ENCODE peak calls at places on chromosomes 13 and 19, in seven cellular contexts. E, I, D, G, L, Y and M are unnamed samples.

GRCh38 chr13:33169273-33169980 is 116.1 kb downstream of the STARD13 start:
- DNase-seq in E (no peak), I (no peak), D (no peak), G (peak), L (no peak), Y (no peak), M (peak)

GRCh38 chr19:38224014-38224862 is at the start of gene DPF1:
- DNase-seq in E (peak), I (peak), D (no peak), G (peak), L (no peak), Y (no peak), M (peak)

GRCh38 chr19:55487884-55488687 is at the start of gene SSC5D:
- DNase-seq in E (no peak), I (no peak), D (no peak), G (peak), L (no peak), Y (no peak), M (peak)

GRCh38 chr19:1987197-1988187 is 28.0 kb downstream of the BTBD2 start:
- DNase-seq in E (no peak), I (no peak), D (no peak), G (peak), L (no peak), Y (no peak), M (peak)

GRCh38 chr13:45219938-45220375 is 19.1 kb upstream of the KCTD4 start:
- DNase-seq in E (no peak), I (no peak), D (no peak), G (peak), L (peak), Y (no peak), M (peak)

GRCh38 chr19:29777916-29778315 is 33.9 kb upstream of the CCNE1 start:
- DNase-seq in E (no peak), I (no peak), D (no peak), G (no peak), L (no peak), Y (no peak), M (no peak)

GRCh38 chr19:4801085-4801619 is 9.6 kb downstream of the FEM1A start:
- DNase-seq in E (no peak), I (no peak), D (no peak), G (no peak), L (no peak), Y (no peak), M (no peak)

GRCh38 chr19:14722127-14722526 is 32.3 kb downstream of the ZNF333 start:
- DNase-seq in E (no peak), I (no peak), D (no peak), G (no peak), L (no peak), Y (no peak), M (no peak)

GRCh38 chr19:55341191-55342043 is 1.7 kb downstream of the KMT5C start:
- DNase-seq in E (peak), I (peak), D (peak), G (peak), L (no peak), Y (peak), M (peak)

GRCh38 chr13:97422118-97423054 is 11.6 kb upstream of the RAP2A start:
- DNase-seq in E (no peak), I (no peak), D (no peak), G (peak), L (no peak), Y (no peak), M (no peak)

GRCh38 chr13:114068723-114069322 is 63.6 kb downstream of the RASA3 start:
- DNase-seq in E (no peak), I (no peak), D (no peak), G (peak), L (no peak), Y (peak), M (peak)

GRCh38 chr19:40154121-40154680 is 37.0 kb upstream of the MAP3K10 start:
- DNase-seq in E (no peak), I (no peak), D (no peak), G (no peak), L (no peak), Y (peak), M (no peak)

GRCh38 chr13:82571653-82572052 is 1310.6 kb downstream of the SLITRK1 start:
- DNase-seq in E (no peak), I (no peak), D (no peak), G (no peak), L (no peak), Y (no peak), M (no peak)

GRCh38 chr13:49443327-49443688 is 556 bp downstream of the CAB39L start:
- DNase-seq in E (no peak), I (peak), D (no peak), G (peak), L (no peak), Y (no peak), M (peak)

GRCh38 chr19:13024958-13025653 is 29.8 kb downstream of the NFIX start:
- DNase-seq in E (peak), I (no peak), D (peak), G (no peak), L (no peak), Y (peak), M (no peak)

GRCh38 chr13:113083402-113084061 is 22.1 kb upstream of the F7 start:
- DNase-seq in E (peak), I (no peak), D (peak), G (peak), L (peak), Y (peak), M (no peak)

GRCh38 chr13:30832845-30833332 is 73.2 kb upstream of the MEDAG start:
- DNase-seq in E (peak), I (no peak), D (peak), G (no peak), L (no peak), Y (peak), M (peak)

GRCh38 chr13:44040070-44040753 is 160.5 kb downstream of the LACC1 start:
- DNase-seq in E (no peak), I (no peak), D (no peak), G (peak), L (no peak), Y (no peak), M (peak)

GRCh38 chr19:40589723-40590429 is 11.3 kb upstream of the LTBP4 start:
- DNase-seq in E (no peak), I (no peak), D (no peak), G (no peak), L (no peak), Y (no peak), M (no peak)

GRCh38 chr19:53332484-53332883 is 1.1 kb upstream of the ZNF845 start:
- DNase-seq in E (no peak), I (no peak), D (no peak), G (no peak), L (no peak), Y (no peak), M (no peak)

GRCh38 chr13:113350065-113350937 is 13.6 kb downstream of the GRTP1 start:
- DNase-seq in E (no peak), I (peak), D (peak), G (no peak), L (no peak), Y (no peak), M (no peak)

GRCh38 chr19:47274891-47275865 is 493 bp downstream of the INAFM1 start:
- DNase-seq in E (peak), I (no peak), D (peak), G (peak), L (no peak), Y (no peak), M (peak)

GRCh38 chr19:11597202-11598102 is at the start of gene ZNF627:
- DNase-seq in E (peak), I (peak), D (peak), G (peak), L (peak), Y (peak), M (peak)
- TF ChIP-seq CTCF in E (no peak), I (no peak), D (peak), G (peak), L (no peak), Y (peak), M (no peak)

DNA sequence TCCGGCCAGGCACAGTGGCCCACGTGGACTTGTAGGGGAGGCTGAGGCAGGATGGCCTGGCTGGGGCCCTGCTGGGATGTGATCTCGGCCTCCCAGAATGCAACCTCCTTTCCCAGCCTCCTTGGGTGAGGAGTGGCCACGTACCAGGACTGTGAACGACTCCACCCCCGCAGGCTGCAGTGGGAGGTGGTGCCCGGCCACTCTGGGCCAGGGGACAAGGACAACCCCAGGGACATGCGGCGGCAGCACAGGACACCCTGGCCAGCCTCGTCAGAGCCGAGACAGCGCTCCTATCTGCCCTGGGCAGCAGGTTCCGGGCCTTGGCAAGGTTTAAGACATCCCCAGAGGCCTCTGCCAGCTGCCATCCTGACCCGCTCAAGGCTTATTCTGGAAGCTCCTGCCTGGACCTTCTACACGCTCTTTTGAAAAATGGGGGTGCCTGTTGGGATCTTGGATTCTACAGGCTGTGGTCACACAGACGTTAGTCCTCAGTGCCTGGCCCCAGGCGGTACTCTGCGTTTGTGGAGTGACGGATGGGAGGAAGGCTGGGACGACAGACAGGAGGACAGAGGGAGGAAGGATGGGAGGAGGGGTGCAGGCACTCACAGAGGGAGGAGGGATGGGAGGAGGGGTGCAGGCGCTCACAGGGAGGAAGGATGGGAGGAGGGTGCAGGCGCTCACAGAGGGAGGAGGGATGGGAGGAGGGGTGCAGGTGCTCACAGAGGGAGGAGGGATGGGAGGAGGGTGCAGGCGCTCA is 19.9 kb upstream of the CACTIN start:
- DNase-seq in E (no peak), I (no peak), D (no peak), G (no peak), L (no peak), Y (no peak), M (no peak)
- TF ChIP-seq CTCF in E (no peak), I (no peak), D (no peak), G (no peak), L (no peak), Y (no peak), M (no peak)

GRCh38 chr19:18521692-18522123 is at the start of gene ELL:
- DNase-seq in E (no peak), I (no peak), D (no peak), G (no peak), L (no peak), Y (no peak), M (no peak)
- TF ChIP-seq CTCF in E (no peak), I (no peak), D (no peak), G (no peak), L (no peak), Y (no peak), M (no peak)

GRCh38 chr19:18488838-18489626 is 32.8 kb downstream of the ELL start:
- DNase-seq in E (no peak), I (peak), D (no peak), G (no peak), L (no peak), Y (no peak), M (no peak)
- TF ChIP-seq CTCF in E (peak), I (peak), D (peak), G (peak), L (peak), Y (peak), M (peak)

GRCh38 chr13:62094937-62095336 is 679.3 kb upstream of the PCDH20 start:
- DNase-seq in E (no peak), I (no peak), D (no peak), G (no peak), L (no peak), Y (no peak), M (no peak)

GRCh38 chr13:62092949-62093348 is 677.3 kb upstream of the PCDH20 start:
- DNase-seq in E (no peak), I (no peak), D (no peak), G (no peak), L (no peak), Y (no peak), M (no peak)

GRCh38 chr13:62092536-62092935 is 676.9 kb upstream of the PCDH20 start:
- DNase-seq in E (no peak), I (no peak), D (no peak), G (no peak), L (no peak), Y (no peak), M (no peak)

GRCh38 chr13:62096652-62097051 is 681.0 kb upstream of the PCDH20 start:
- DNase-seq in E (no peak), I (no peak), D (no peak), G (no peak), L (no peak), Y (no peak), M (no peak)

DNA sequence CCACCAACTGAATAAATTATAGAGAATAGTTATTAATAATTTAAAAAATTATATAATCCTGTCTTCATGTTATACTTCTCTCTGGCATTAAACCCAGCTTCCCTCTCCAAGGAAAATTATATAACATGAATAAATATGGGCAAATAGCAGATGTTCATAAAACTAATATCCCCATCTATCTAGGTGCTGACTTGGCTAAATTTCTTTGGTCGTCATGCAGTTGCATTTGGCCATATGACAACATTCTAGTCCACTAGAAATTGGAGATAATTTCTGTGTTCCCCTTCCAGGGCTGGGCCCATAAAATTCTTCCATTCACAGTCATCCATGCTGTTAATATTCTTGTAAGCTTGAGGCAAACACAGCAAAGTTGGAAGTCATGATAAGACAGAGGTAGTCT is 678.3 kb upstream of the PCDH20 start:
- DNase-seq in E (no peak), I (no peak), D (no peak), G (no peak), L (no peak), Y (no peak), M (no peak)
- TF ChIP-seq CTCF in E (no peak), I (no peak), D (no peak), G (no peak), L (no peak), Y (no peak), M (no peak)

GRCh38 chr19:7868671-7869452 is 5.3 kb downstream of the PRR36 start:
- DNase-seq in E (peak), I (peak), D (peak), G (peak), L (no peak), Y (peak), M (peak)

GRCh38 chr19:7869910-7870511 is 4.2 kb downstream of the PRR36 start:
- DNase-seq in E (peak), I (peak), D (peak), G (peak), L (no peak), Y (peak), M (peak)

GRCh38 chr19:7868326-7868670 is 5.9 kb downstream of the PRR36 start:
- DNase-seq in E (no peak), I (no peak), D (no peak), G (peak), L (no peak), Y (no peak), M (no peak)

GRCh38 chr19:7870571-7871279 is 3.5 kb downstream of the PRR36 start:
- DNase-seq in E (peak), I (peak), D (no peak), G (peak), L (peak), Y (peak), M (peak)

DNA sequence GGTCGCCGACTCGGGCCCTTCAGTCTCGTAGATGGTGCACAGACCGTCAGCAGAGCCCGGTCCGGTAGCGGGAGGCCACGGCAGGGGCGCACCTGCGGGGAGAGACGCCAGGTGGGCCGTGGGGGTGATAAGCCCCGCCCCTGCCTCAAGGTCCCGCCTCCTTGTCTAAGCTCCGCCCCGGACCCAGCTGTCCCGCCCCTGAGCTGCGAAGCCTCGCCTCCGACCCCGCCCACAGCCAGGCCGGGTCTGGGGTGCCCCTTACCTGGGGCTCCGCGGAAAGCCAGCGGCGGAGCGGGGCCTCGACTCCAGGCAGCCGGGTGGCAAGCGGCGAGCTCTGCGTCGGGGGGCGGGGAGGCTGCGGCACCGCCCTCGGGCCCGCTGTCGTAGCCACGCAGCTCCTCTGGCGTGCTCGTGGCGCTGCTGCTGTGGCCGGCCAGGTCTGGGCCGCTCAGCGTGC is 4.7 kb downstream of the PRR36 start:
- DNase-seq in E (peak), I (peak), D (peak), G (no peak), L (no peak), Y (peak), M (peak)
- TF ChIP-seq CTCF in E (no peak), I (peak), D (no peak), G (no peak), L (peak), Y (no peak), M (no peak)

GRCh38 chr19:50518091-50519005 is 4.6 kb upstream of the ASPDH start:
- DNase-seq in E (no peak), I (no peak), D (peak), G (no peak), L (no peak), Y (no peak), M (no peak)
- TF ChIP-seq CTCF in E (no peak), I (peak), D (peak), G (no peak), L (no peak), Y (no peak), M (peak)

DNA sequence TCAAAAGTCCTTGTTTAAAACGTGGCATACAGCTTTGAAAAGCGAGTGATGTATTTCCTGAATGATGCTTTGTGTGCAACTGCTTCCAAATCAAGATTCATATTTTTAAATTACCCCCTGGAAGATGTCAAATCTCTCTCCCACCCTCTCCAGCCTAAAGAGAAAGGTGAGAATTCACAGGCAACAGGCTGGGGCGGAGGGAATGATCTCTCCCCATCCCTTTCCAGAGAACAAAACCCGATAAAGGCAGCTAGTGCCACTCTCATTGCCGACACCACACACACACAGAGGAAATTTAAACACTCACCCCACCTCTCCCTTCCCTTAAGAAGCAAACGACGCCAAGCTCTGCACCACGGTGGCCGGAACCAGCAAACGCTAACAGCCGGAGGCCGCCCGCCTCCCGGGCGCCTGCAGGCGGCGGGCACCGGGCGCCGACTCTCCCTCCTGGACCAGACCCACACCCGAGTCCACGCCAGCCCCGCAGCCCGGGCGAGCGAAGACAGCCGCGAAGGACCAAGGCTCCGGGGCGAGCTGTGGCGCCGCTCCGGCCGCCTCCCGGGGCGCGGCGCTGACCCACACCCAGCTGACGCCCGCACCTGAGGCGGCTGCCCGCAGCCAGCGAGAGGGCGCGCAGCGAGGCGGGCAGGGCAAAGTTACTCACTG is 485 bp downstream of the LNX2 start:
- DNase-seq in E (peak), I (peak), D (peak), G (peak), L (no peak), Y (no peak), M (peak)
- TF ChIP-seq CTCF in E (peak), I (peak), D (peak), G (no peak), L (no peak), Y (peak), M (no peak)

DNA sequence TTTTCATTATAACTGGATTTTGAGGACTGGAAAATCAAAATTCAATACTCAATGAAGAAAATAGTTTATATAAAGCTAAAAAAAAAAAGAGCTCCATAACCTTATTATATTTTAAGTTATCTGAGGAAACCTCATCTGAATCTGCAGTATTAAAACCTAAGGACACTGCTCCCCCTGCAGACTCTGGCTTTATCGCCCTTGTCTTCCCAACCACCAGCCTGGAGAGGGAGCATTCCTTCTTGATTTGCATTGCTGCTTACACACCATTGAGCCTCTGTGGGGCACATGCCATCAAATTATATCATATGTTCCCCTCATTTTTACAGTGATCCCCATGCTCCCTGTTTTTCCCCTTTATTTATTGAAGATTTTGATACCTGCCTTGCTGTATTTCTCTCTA is 871.4 kb upstream of the GPC6 start:
- DNase-seq in E (no peak), I (peak), D (no peak), G (peak), L (no peak), Y (no peak), M (peak)
- TF ChIP-seq CTCF in E (no peak), I (no peak), D (no peak), G (peak), L (peak), Y (peak), M (peak)

GRCh38 chr13:38355595-38356120 is 6.0 kb downstream of the UFM1 start:
- DNase-seq in E (no peak), I (no peak), D (no peak), G (no peak), L (no peak), Y (no peak), M (no peak)

GRCh38 chr13:38346764-38347163 is 2.9 kb upstream of the UFM1 start:
- DNase-seq in E (no peak), I (no peak), D (no peak), G (no peak), L (no peak), Y (no peak), M (no peak)

GRCh38 chr13:38348890-38349289 is 761 bp upstream of the UFM1 start:
- DNase-seq in E (no peak), I (no peak), D (no peak), G (peak), L (no peak), Y (no peak), M (peak)

GRCh38 chr13:38349386-38350113 is at the start of gene UFM1:
- DNase-seq in E (peak), I (peak), D (peak), G (peak), L (peak), Y (peak), M (peak)

GRCh38 chr13:38350114-38350617 is 515 bp downstream of the UFM1 start:
- DNase-seq in E (peak), I (peak), D (peak), G (peak), L (no peak), Y (peak), M (peak)
- TF ChIP-seq CTCF in E (no peak), I (no peak), D (no peak), G (no peak), L (no peak), Y (no peak), M (no peak)